ENCODE peak calls at places on chromosome 12, in seven cellular contexts. R is IMR-90, M is PC-9, Z is adipocyte, H is fibroblast of lung, U is esophagus squamous epithelium, D is tibial artery. X is an unnamed sample. For H3K36me3, the result is how much of the 10 kb centered on the place peaks cover.

GRCh38 chr12:562634-563033 is 100.6 kb downstream of the NINJ2 start:
- DNase-seq in D (no peak), R (no peak), Z (no peak), H (no peak), M (no peak), U (no peak), X (no peak)

GRCh38 chr12:80412343-80412953 is 31.6 kb upstream of the PTPRQ start:
- DNase-seq in R (peak), M (no peak), D (no peak), H (peak), U (no peak), Z (peak), X (no peak)

GRCh38 chr12:1829306-1829900 is 9.0 kb downstream of the LRTM2 start:
- DNase-seq in U (no peak), M (no peak), Z (no peak), H (no peak), R (no peak), D (no peak), X (no peak)

GRCh38 chr12:111368291-111368683 is 608 bp downstream of the PHETA1 start:
- DNase-seq in M (no peak), U (no peak), H (peak), Z (peak), D (no peak), R (no peak), X (no peak)

GRCh38 chr12:86719381-86719780 is 463.2 kb upstream of the MGAT4C start:
- DNase-seq in U (no peak), R (peak), M (no peak), H (peak), D (no peak), Z (no peak), X (no peak)

GRCh38 chr12:80670214-80670613 is 37.2 kb upstream of the MYF6 start:
- DNase-seq in Z (no peak), H (no peak), M (no peak), U (no peak), D (no peak), R (no peak), X (no peak)

GRCh38 chr12:21337453-21337852 is 2.7 kb upstream of the SLCO1A2 start:
- DNase-seq in D (no peak), U (no peak), H (no peak), R (no peak), M (no peak), Z (no peak), X (no peak)

GRCh38 chr12:77724367-77724957 is 106.2 kb upstream of the NAV3 start:
- DNase-seq in Z (peak), R (peak), H (peak), D (no peak), M (no peak), U (no peak), X (no peak)

GRCh38 chr12:66947119-66947518 is 268.2 kb upstream of the GRIP1 start:
- DNase-seq in R (no peak), Z (no peak), H (no peak), M (peak), U (no peak), D (no peak), X (no peak)

GRCh38 chr12:116337312-116337711 is 59.8 kb upstream of the MED13L start:
- DNase-seq in Z (no peak), M (no peak), R (no peak), H (no peak), D (no peak), U (no peak), X (no peak)

GRCh38 chr12:99093166-99093565 is 448.1 kb downstream of the APAF1 start:
- DNase-seq in U (no peak), M (no peak), D (no peak), Z (no peak), H (no peak), R (no peak), X (no peak)

GRCh38 chr12:44930972-44931600 is 55.0 kb upstream of the NELL2 start:
- DNase-seq in R (peak), U (no peak), M (peak), H (peak), Z (peak), D (no peak), X (peak)

GRCh38 chr12:13348464-13348863 is 151.9 kb downstream of the EMP1 start:
- DNase-seq in R (no peak), Z (no peak), U (no peak), D (no peak), M (no peak), H (no peak), X (no peak)

GRCh38 chr12:108598553-108599250 is 818 bp upstream of the TMEM119 start:
- DNase-seq in H (no peak), U (no peak), Z (no peak), R (no peak), M (no peak), D (no peak), X (no peak)

GRCh38 chr12:79973774-79974173 is 38.9 kb upstream of the PPP1R12A start:
- DNase-seq in U (no peak), D (no peak), H (no peak), Z (no peak), M (no peak), R (no peak), X (no peak)

GRCh38 chr12:53498235-53498630 is 1.0 kb downstream of the MAP3K12 start:
- DNase-seq in M (no peak), H (no peak), Z (no peak), R (no peak), D (no peak), U (no peak), X (no peak)

GRCh38 chr12:97061164-97061563 is 154.1 kb downstream of the NEDD1 start:
- DNase-seq in H (no peak), Z (peak), M (no peak), U (no peak), D (no peak), R (no peak), X (no peak)
- H3K36me3 ChIP-seq in H (under half), Z (under half), M (under half), U (under half), D (under half), R (under half), X (under half)

DNA sequence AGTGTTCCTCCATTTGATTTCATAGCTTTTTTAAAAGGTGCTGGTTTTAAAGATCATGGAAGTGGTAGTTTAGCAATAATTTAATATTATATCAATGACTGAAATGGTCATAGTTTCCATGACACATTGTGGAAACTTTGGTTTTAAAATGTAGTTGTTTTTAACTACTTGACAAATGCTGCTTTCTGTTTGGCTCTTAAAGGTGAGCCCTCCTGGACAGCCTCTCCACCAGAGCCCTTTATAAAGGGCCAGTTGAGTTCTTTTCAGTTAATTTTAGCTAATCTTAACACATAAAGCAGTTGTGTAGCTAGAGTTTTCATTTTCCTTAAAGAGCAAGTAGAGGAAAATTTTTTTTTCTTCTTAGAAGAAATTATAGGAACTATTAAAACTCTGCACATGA is 14.0 kb downstream of the XPOT start:
- DNase-seq in H (no peak), R (no peak), M (no peak), Z (no peak), D (no peak), U (no peak), X (no peak)
- H3K36me3 ChIP-seq in H (under half), R (half or more), M (half or more), Z (half or more), D (half or more), U (under half), X (under half)

GRCh38 chr12:57464569-57464968 is 5.0 kb downstream of the GLI1 start:
- DNase-seq in U (no peak), H (no peak), R (no peak), D (no peak), M (no peak), Z (no peak), X (no peak)
- H3K36me3 ChIP-seq in U (under half), H (under half), R (under half), D (under half), M (under half), Z (under half), X (under half)

DNA sequence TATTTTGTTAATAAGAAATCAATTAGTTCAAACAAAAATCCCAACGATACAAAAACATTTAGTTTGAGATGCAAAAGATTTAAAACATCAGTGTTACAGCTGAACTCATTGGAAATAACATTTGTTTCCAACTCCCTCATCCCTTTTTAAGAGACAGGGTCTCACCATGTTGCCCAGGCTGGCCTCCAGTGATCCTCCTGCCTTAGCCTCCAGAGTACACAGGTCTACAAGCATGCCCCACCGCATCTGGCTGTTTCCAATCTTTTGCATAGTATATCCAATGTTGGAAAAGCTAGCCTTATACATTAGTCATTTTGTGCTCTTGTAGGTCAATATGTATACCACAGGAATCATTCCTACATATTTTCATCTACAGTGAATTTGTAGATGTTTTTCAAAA is 11.5 kb downstream of the RSRC2 start:
- DNase-seq in U (no peak), H (no peak), D (no peak), M (no peak), Z (no peak), R (peak), X (no peak)
- H3K36me3 ChIP-seq in U (half or more), H (under half), D (half or more), M (half or more), Z (half or more), R (half or more), X (under half)

DNA sequence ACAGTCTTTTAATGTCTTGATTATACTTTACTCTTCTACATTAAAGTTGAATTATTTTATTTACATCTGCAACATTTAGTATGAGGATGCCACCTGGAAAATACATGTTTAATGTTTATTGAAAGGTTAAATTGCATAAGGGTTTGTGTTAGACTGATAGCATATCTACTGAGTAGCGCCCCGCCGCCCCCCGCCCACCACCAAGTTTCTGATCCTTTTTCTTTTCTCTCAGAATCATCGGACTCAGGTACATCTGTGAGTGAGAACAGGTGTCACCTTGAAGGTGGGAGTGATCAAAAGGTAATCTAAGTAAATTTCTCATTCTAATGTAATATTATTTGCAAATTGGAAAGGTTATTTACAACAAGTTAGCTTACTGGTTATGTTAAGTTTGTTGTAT is 16.2 kb downstream of the MDM2 start:
- DNase-seq in R (no peak), D (no peak), U (no peak), M (no peak), Z (no peak), H (no peak), X (no peak)
- H3K36me3 ChIP-seq in R (under half), D (half or more), U (under half), M (half or more), Z (half or more), H (under half), X (under half)

DNA sequence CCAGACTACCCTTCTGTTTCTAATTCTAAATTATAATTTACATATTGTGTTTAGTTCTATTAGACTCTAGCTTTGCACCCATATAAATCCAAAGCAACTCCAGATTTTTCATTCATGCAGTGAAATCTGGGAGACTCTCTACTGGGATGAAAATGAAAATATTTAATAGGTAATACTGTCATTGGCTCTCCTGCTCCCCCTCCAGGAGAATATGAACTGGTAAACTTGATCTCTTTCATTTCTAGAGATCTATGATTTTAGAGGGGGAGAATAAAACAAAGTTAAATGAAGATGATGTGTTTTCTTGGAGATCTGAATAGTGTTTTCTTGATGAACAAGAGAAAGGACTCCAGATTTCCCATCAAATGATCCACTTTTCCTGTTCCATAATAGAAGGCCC is 104.3 kb upstream of the TMCC3 start:
- DNase-seq in M (no peak), R (no peak), H (peak), D (no peak), U (no peak), Z (peak), X (no peak)
- H3K36me3 ChIP-seq in M (under half), R (under half), H (under half), D (under half), U (under half), Z (under half), X (under half)

DNA sequence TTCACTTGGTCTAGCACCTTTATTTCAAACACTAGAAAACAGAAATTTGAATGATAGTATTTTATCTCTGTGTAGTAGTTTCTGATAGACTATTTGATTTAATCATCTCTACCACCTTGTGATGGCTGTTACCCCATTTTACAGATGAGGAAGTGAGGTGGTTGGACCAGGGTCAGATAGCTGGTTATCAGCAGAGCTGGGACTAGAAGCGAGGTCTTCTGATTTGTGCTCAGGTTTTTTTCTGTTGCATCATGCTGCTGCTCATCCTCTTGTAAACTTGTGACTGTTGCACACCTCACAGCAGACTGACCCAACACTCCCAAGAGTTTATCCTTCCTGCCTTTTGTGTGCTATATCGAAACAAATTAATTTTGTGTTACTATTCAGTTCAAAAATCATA is 10.1 kb upstream of the MANSC4 start:
- DNase-seq in D (no peak), R (peak), Z (no peak), U (no peak), H (no peak), M (no peak), X (no peak)
- H3K36me3 ChIP-seq in D (under half), R (under half), Z (under half), U (under half), H (under half), M (under half), X (under half)

GRCh38 chr12:124372831-124373230 is 77.9 kb downstream of the RFLNA start:
- DNase-seq in R (no peak), U (no peak), H (no peak), D (no peak), M (no peak), Z (no peak), X (no peak)

GRCh38 chr12:124374147-124374546 is 79.3 kb downstream of the RFLNA start:
- DNase-seq in M (no peak), R (no peak), Z (no peak), D (no peak), H (no peak), U (no peak), X (no peak)

GRCh38 chr12:124375141-124375788 is 80.4 kb downstream of the RFLNA start:
- DNase-seq in H (no peak), U (no peak), R (no peak), D (no peak), M (no peak), Z (no peak), X (no peak)

GRCh38 chr12:124375789-124376175 is 80.9 kb downstream of the RFLNA start:
- DNase-seq in D (no peak), Z (no peak), U (no peak), R (no peak), M (no peak), H (no peak), X (no peak)

GRCh38 chr12:124374567-124374966 is 79.7 kb downstream of the RFLNA start:
- DNase-seq in D (no peak), R (no peak), H (no peak), M (no peak), Z (no peak), U (no peak), X (no peak)
- H3K36me3 ChIP-seq in D (half or more), R (half or more), H (under half), M (under half), Z (half or more), U (under half), X (half or more)